ENCODE peak calls at places on chromosome 3, in six cellular contexts. C is fibroblast of mammary gland, S is choroid plexus epithelial cell, E is BE2C, F is thoracic aorta, Z is brain microvascular endothelial cell. B is an unnamed sample.

GRCh38 chr3:14361068-14361677 is 41.2 kb upstream of the SLC6A6 start:
- DNase-seq in C (no peak), S (no peak), E (no peak), F (no peak), Z (no peak), B (no peak)

GRCh38 chr3:182300266-182300665 is 493.0 kb upstream of the ATP11B start:
- DNase-seq in C (no peak), S (no peak), E (no peak), F (no peak), Z (no peak), B (no peak)

GRCh38 chr3:46892285-46893145 is 15.0 kb downstream of the PTH1R start:
- DNase-seq in C (peak), S (peak), E (peak), F (peak), Z (peak), B (no peak)

GRCh38 chr3:28334552-28334951 is 14.0 kb upstream of the ZCWPW2 start:
- DNase-seq in C (peak), S (peak), E (no peak), F (no peak), Z (no peak), B (no peak)

GRCh38 chr3:66336358-66336766 is 115.6 kb downstream of the SLC25A26 start:
- DNase-seq in C (peak), S (peak), E (no peak), F (no peak), Z (peak), B (peak)

GRCh38 chr3:26236991-26237682 is 385.4 kb upstream of the LRRC3B start:
- DNase-seq in C (no peak), S (no peak), E (no peak), F (no peak), Z (no peak), B (no peak)

GRCh38 chr3:108103040-108103751 is 12.4 kb upstream of the CD47 start:
- DNase-seq in C (no peak), S (no peak), E (no peak), F (no peak), Z (no peak), B (no peak)

GRCh38 chr3:197749315-197749600 is 425 bp upstream of the FYTTD1 start:
- DNase-seq in C (peak), S (peak), E (peak), F (peak), Z (peak), B (peak)

GRCh38 chr3:69011331-69011730 is 2.2 kb downstream of the EOGT start:
- DNase-seq in C (peak), S (no peak), E (no peak), F (no peak), Z (no peak), B (no peak)

GRCh38 chr3:42493798-42494151 is 8.7 kb upstream of the VIPR1 start:
- DNase-seq in C (no peak), S (no peak), E (no peak), F (no peak), Z (no peak), B (no peak)

GRCh38 chr3:197525706-197526105 is 30.1 kb downstream of the BDH1 start:
- DNase-seq in C (peak), S (peak), E (no peak), F (no peak), Z (peak), B (no peak)

GRCh38 chr3:71010731-71011455 is 572.6 kb downstream of the FOXP1 start:
- DNase-seq in C (no peak), S (no peak), E (no peak), F (no peak), Z (no peak), B (no peak)

GRCh38 chr3:46947545-46947899 is 29.0 kb downstream of the CCDC12 start:
- DNase-seq in C (no peak), S (no peak), E (no peak), F (no peak), Z (no peak), B (no peak)

GRCh38 chr3:87792532-87793321 is 266.1 kb downstream of the CGGBP1 start:
- DNase-seq in C (no peak), S (peak), E (no peak), F (no peak), Z (peak), B (peak)

GRCh38 chr3:126111566-126112475 is 27.9 kb upstream of the SLC41A3 start:
- DNase-seq in C (no peak), S (no peak), E (no peak), F (no peak), Z (no peak), B (no peak)

GRCh38 chr3:132892956-132893355 is 145.2 kb upstream of the TMEM108 start:
- DNase-seq in C (no peak), S (no peak), E (no peak), F (no peak), Z (no peak), B (no peak)

GRCh38 chr3:184259396-184259877 is 1.9 kb downstream of the CAMK2N2 start:
- DNase-seq in C (no peak), S (no peak), E (no peak), F (no peak), Z (no peak), B (no peak)

GRCh38 chr3:184260571-184261269 is 633 bp downstream of the CAMK2N2 start:
- DNase-seq in C (no peak), S (no peak), E (peak), F (no peak), Z (no peak), B (no peak)

GRCh38 chr3:184258926-184259325 is 2.4 kb downstream of the CAMK2N2 start:
- DNase-seq in C (no peak), S (no peak), E (no peak), F (no peak), Z (no peak), B (no peak)

GRCh38 chr3:184261270-184262165 is at the start of gene CAMK2N2:
- DNase-seq in C (peak), S (peak), E (peak), F (no peak), Z (peak), B (peak)

GRCh38 chr3:184259878-184260570 is 1.3 kb downstream of the CAMK2N2 start:
- DNase-seq in C (no peak), S (peak), E (peak), F (no peak), Z (peak), B (no peak)
- H3K4me3 ChIP-seq in C (peak), S (peak), E (peak), F (peak), Z (peak), B (peak)

DNA sequence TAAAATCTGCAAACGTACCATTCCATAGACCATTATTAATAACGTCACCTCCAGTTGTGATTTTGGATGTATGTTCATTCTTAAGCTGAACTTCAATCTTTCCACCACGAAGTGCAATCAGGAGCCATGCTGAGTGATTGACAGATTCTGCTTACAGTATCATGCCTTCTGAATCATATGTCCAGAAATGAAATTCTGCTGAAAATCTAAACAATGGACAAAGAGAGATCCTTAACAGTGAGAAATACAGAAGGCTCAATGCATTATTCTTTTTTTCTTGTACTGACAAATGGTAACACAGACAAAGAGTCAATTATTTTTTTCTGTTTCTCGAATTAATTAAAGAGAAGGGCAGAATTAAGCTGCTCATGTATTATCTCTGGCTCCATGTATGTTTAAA is 1114.5 kb downstream of the EPHA3 start:
- DNase-seq in C (no peak), S (no peak), E (no peak), F (no peak), Z (no peak), B (no peak)
- H3K4me3 ChIP-seq in C (no peak), S (no peak), E (no peak), F (no peak), Z (no peak), B (no peak)

GRCh38 chr3:115792206-115792955 is 169.1 kb downstream of the GAP43 start:
- DNase-seq in C (peak), S (peak), E (no peak), F (no peak), Z (peak), B (no peak)
- H3K4me3 ChIP-seq in C (no peak), S (no peak), E (no peak), F (no peak), Z (no peak), B (no peak)

GRCh38 chr3:151216641-151217040 is 13.6 kb upstream of the GPR171 start:
- DNase-seq in C (peak), S (no peak), E (peak), F (no peak), Z (peak), B (no peak)

GRCh38 chr3:151214459-151214858 is 11.4 kb upstream of the GPR171 start:
- DNase-seq in C (no peak), S (no peak), E (no peak), F (no peak), Z (no peak), B (no peak)

GRCh38 chr3:151219056-151219455 is 16.0 kb upstream of the GPR171 start:
- DNase-seq in C (peak), S (peak), E (no peak), F (no peak), Z (peak), B (no peak)

GRCh38 chr3:151218136-151218535 is 15.1 kb upstream of the GPR171 start:
- DNase-seq in C (no peak), S (no peak), E (peak), F (no peak), Z (no peak), B (no peak)

GRCh38 chr3:151217208-151217607 is 14.2 kb upstream of the GPR171 start:
- DNase-seq in C (no peak), S (no peak), E (no peak), F (no peak), Z (no peak), B (no peak)
- H3K4me3 ChIP-seq in C (no peak), S (no peak), E (no peak), F (no peak), Z (no peak), B (no peak)

DNA sequence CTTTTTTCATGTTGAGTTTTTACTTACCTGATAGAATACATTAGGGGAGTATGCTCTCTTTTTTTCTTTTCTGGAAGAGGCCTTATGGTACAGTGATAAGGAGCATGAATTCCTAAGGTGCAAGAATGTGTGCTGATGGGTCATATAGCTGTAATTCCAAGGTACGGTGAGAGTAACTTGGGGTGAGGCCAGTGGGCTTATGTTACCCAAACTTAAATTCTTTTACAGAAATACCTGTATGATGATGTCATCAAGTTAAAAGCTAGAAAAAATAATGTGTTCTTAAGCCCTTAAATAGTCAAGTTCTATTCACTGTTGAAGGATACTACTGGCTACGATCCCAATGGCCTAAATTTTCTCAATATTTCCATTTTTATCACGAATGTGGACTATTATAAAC is 111.2 kb downstream of the GMPS start:
- DNase-seq in C (no peak), S (peak), E (no peak), F (no peak), Z (no peak), B (no peak)
- H3K4me3 ChIP-seq in C (no peak), S (no peak), E (no peak), F (no peak), Z (no peak), B (no peak)

GRCh38 chr3:195891431-195892104 is 16.8 kb downstream of the TNK2 start:
- DNase-seq in C (no peak), S (no peak), E (no peak), F (no peak), Z (no peak), B (no peak)

GRCh38 chr3:195893516-195893915 is 14.8 kb downstream of the TNK2 start:
- DNase-seq in C (no peak), S (no peak), E (no peak), F (no peak), Z (no peak), B (no peak)

GRCh38 chr3:195892105-195892354 is 16.3 kb downstream of the TNK2 start:
- DNase-seq in C (no peak), S (no peak), E (no peak), F (no peak), Z (no peak), B (no peak)

GRCh38 chr3:195893121-195893449 is 15.3 kb downstream of the TNK2 start:
- DNase-seq in C (no peak), S (no peak), E (peak), F (no peak), Z (no peak), B (no peak)

GRCh38 chr3:195892355-195893120 is 15.8 kb downstream of the TNK2 start:
- DNase-seq in C (peak), S (peak), E (peak), F (peak), Z (no peak), B (no peak)
- H3K4me3 ChIP-seq in C (peak), S (peak), E (peak), F (peak), Z (peak), B (no peak)

GRCh38 chr3:48633743-48634142 is 1.5 kb downstream of the SLC26A6 start:
- DNase-seq in C (no peak), S (no peak), E (no peak), F (no peak), Z (no peak), B (no peak)
- H3K4me3 ChIP-seq in C (no peak), S (peak), E (no peak), F (peak), Z (no peak), B (no peak)

GRCh38 chr3:22121068-22121706 is 370.2 kb upstream of the ZNF385D start:
- DNase-seq in C (no peak), S (no peak), E (no peak), F (no peak), Z (no peak), B (no peak)
- H3K4me3 ChIP-seq in C (no peak), S (no peak), E (no peak), F (no peak), Z (no peak), B (no peak)